ENCODE peak calls at places on chromosome 3, in ten cellular contexts. P, L, N, S, Z, A, O, I, F and W are unnamed samples.

GRCh38 chr3:129615751-129616281 is 9.3 kb upstream of the PLXND1 start:
- DNase-seq in P (no peak), L (no peak), N (peak; percentile 62), S (no peak), Z (no peak), A (no peak), O (no peak), I (peak; percentile 55), F (no peak), W (peak; percentile 81)

GRCh38 chr3:193851941-193852674 is 259.1 kb downstream of the OPA1 start:
- DNase-seq in P (no peak), L (no peak), N (no peak), S (peak; percentile 16), Z (no peak), A (no peak), O (no peak), I (no peak), F (peak; percentile 82), W (no peak)

GRCh38 chr3:108497271-108497670 is 13.1 kb downstream of the MYH15 start:
- DNase-seq in P (no peak), L (no peak), N (no peak), S (no peak), Z (no peak), A (no peak), O (no peak), I (no peak), F (no peak), W (no peak)

GRCh38 chr3:150945226-150945625 is 27.3 kb downstream of the CLRN1 start:
- DNase-seq in P (no peak), L (no peak), N (no peak), S (peak; percentile 32), Z (no peak), A (no peak), O (no peak), I (no peak), F (peak; percentile 12), W (no peak)

GRCh38 chr3:194472290-194472920 is 14.4 kb downstream of the ATP13A3 start:
- DNase-seq in P (no peak), L (peak; percentile 55), N (no peak), S (peak; percentile 83), Z (no peak), A (no peak), O (no peak), I (no peak), F (peak; percentile 31), W (no peak)

GRCh38 chr3:44365952-44366351 is 27.4 kb downstream of the TCAIM start:
- DNase-seq in P (no peak), L (no peak), N (no peak), S (no peak), Z (no peak), A (no peak), O (no peak), I (no peak), F (no peak), W (no peak)

GRCh38 chr3:115937054-115937453 is 313.7 kb downstream of the GAP43 start:
- DNase-seq in P (no peak), L (no peak), N (no peak), S (peak; percentile 4), Z (no peak), A (no peak), O (no peak), I (no peak), F (no peak), W (no peak)

GRCh38 chr3:16286161-16286560 is 21.1 kb downstream of the OXNAD1 start:
- DNase-seq in P (no peak), L (no peak), N (no peak), S (no peak), Z (peak; percentile 71), A (peak; percentile 26), O (no peak), I (no peak), F (no peak), W (no peak)

GRCh38 chr3:9501226-9501625 is 52.4 kb downstream of the LHFPL4 start:
- DNase-seq in P (no peak), L (no peak), N (no peak), S (no peak), Z (no peak), A (no peak), O (no peak), I (no peak), F (no peak), W (no peak)

GRCh38 chr3:9499455-9500107 is 54.0 kb downstream of the LHFPL4 start:
- DNase-seq in P (no peak), L (no peak), N (peak; percentile 47), S (no peak), Z (no peak), A (no peak), O (no peak), I (no peak), F (no peak), W (no peak)

GRCh38 chr3:9497821-9498565 is 55.6 kb downstream of the LHFPL4 start:
- DNase-seq in P (no peak), L (peak; percentile 16), N (no peak), S (no peak), Z (no peak), A (no peak), O (no peak), I (no peak), F (peak; percentile 49), W (no peak)

GRCh38 chr3:9498781-9499180 is 54.8 kb downstream of the LHFPL4 start:
- DNase-seq in P (no peak), L (no peak), N (peak; percentile 38), S (no peak), Z (no peak), A (no peak), O (no peak), I (no peak), F (no peak), W (no peak)

DNA sequence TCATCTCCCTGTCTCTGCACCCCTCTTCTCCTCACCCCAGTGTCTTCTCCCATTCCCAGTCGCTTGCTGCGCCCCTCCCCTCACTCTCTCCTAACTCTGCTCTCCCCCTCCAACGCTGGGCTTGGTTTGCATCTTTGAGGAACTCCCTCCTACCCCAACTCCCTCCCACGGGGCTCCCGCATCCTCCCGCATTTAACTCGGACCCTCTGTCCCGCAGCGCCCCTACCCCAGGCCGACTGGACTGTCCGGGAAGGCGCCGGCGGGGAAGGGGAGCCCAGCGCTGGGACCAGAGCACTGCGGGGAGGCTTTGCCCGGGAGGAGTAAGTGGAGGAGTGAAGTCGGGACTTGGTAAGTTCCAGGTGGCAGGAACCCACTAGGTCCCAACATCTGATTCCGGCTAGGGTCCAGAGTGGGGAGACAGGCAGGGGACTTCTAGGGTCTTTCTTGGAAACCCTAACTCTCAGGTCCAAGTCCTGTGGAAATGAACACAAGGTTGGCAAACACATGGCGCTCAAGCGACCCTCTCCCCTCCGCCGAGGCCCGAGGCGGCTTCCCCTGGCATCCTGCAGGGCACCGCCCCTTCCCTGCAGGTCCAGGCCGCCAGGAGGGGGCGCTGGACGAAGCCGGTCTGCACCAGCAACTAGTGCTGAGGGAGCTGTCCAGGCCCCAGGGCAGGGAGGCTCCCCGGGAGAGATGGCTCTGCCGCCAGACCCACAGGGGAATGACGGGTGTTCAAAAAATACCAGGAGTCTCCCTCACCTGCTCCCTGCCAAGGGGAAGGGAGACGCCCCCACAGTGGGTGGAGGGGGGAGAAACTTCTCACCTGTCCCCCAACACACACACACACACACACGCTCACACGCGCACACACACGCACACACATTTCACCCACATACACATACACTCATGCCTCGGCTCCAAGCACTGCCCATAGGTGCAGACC is 53.2 kb downstream of the LHFPL4 start:
- DNase-seq in P (no peak), L (no peak), N (peak; percentile 50), S (peak; percentile 69), Z (peak; percentile 55), A (peak; percentile 66), O (no peak), I (peak; percentile 74), F (peak; percentile 56), W (peak; percentile 87)
- H3K4me3 ChIP-seq in P (no peak overlapping the region), L (peak overlapping the region; percentile 22), N (no peak overlapping the region), S (no peak overlapping the region), Z (peak overlapping the region; percentile 19), A (no peak overlapping the region), O (peak overlapping the region; percentile 6), I (no peak overlapping the region), F (no peak overlapping the region), W (no peak overlapping the region)

DNA sequence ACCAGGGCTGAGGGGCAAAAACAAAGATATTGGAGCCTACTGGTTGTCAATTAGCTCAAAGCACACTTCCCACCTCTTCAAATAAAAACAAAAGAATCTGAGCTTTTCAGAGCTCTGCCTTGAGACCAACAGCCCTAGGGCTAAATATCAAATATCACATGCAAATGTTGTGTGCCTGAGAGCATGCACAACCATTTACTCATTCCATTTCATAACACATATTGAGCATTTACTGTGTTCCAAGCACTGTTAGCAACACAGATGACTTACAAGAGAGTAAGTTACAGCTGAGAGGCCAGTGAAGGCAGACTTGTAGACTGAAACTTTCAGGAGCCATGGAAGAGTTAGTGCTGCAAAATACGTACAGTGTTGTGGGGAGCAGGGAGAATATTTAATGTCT is 222.4 kb downstream of the CPNE4 start:
- DNase-seq in P (no peak), L (no peak), N (no peak), S (no peak), Z (no peak), A (no peak), O (no peak), I (no peak), F (no peak), W (no peak)
- TF ChIP-seq CTCF in P (no peak), L (no peak), N (no peak), S (no peak), Z (no peak), A (no peak), O (no peak), I (no peak), F (no peak), W (no peak)

GRCh38 chr3:99818818-99819217 is 1.2 kb downstream of the CMSS1 start:
- DNase-seq in P (no peak), L (no peak), N (no peak), S (no peak), Z (no peak), A (no peak), O (no peak), I (no peak), F (no peak), W (no peak)
- H3K4me3 ChIP-seq in P (peak overlapping the region; percentile 78), L (peak overlapping the region; percentile 85), N (no peak overlapping the region), S (peak overlapping the region; percentile 89), Z (peak overlapping the region; percentile 55), A (no peak overlapping the region), O (peak overlapping the region; percentile 73), I (peak overlapping the region; percentile 85), F (peak overlapping the region; percentile 69), W (no peak overlapping the region)

GRCh38 chr3:14392231-14392630 is 10.2 kb upstream of the SLC6A6 start:
- DNase-seq in P (no peak), L (no peak), N (no peak), S (no peak), Z (no peak), A (no peak), O (no peak), I (no peak), F (no peak), W (no peak)
- TF ChIP-seq CTCF in P (no peak), L (no peak), N (no peak), S (no peak), Z (no peak), A (no peak), O (no peak), I (no peak), F (no peak), W (no peak)